ENCODE peak calls at places on chromosomes 3 and 15, in seven cellular contexts. One of them, this sample, is unnamed. For H3K36me3, the result is how much of the 10 kb centered on the place peaks cover.

GRCh38 chr3:19348929-19349564 is 200.7 kb downstream of the KCNH8 start:
- DNase-seq in esophagus squamous epithelium: no peak
- DNase-seq in ascending aorta: no peak
- DNase-seq in heart left ventricle: no peak
- DNase-seq in heart right ventricle: no peak
- DNase-seq in GM23338: peak
- DNase-seq in right lobe of liver: no peak
- DNase-seq in this sample: no peak

GRCh38 chr3:78846688-78847087 is 921.1 kb downstream of the ROBO1 start:
- DNase-seq in esophagus squamous epithelium: no peak
- DNase-seq in ascending aorta: no peak
- DNase-seq in heart left ventricle: no peak
- DNase-seq in right lobe of liver: no peak
- DNase-seq in GM23338: no peak
- DNase-seq in heart right ventricle: no peak
- DNase-seq in this sample: peak

GRCh38 chr3:65669163-65669875 is 369.4 kb downstream of the MAGI1 start:
- DNase-seq in ascending aorta: no peak
- DNase-seq in right lobe of liver: no peak
- DNase-seq in heart left ventricle: no peak
- DNase-seq in heart right ventricle: no peak
- DNase-seq in GM23338: no peak
- DNase-seq in esophagus squamous epithelium: no peak
- DNase-seq in this sample: no peak

GRCh38 chr3:110774496-110775265 is 296.9 kb upstream of the NECTIN3 start:
- DNase-seq in heart right ventricle: no peak
- DNase-seq in GM23338: no peak
- DNase-seq in heart left ventricle: no peak
- DNase-seq in ascending aorta: no peak
- DNase-seq in right lobe of liver: no peak
- DNase-seq in esophagus squamous epithelium: no peak
- DNase-seq in this sample: no peak

GRCh38 chr3:174863488-174863887 is 4.4 kb downstream of the NAALADL2 start:
- DNase-seq in GM23338: no peak
- DNase-seq in heart left ventricle: no peak
- DNase-seq in esophagus squamous epithelium: no peak
- DNase-seq in heart right ventricle: no peak
- DNase-seq in right lobe of liver: no peak
- DNase-seq in ascending aorta: no peak
- DNase-seq in this sample: no peak

GRCh38 chr15:85035980-85036379 is 54.3 kb downstream of the PDE8A start:
- DNase-seq in esophagus squamous epithelium: no peak
- DNase-seq in right lobe of liver: no peak
- DNase-seq in heart left ventricle: no peak
- DNase-seq in GM23338: peak
- DNase-seq in ascending aorta: no peak
- DNase-seq in heart right ventricle: no peak
- DNase-seq in this sample: peak

GRCh38 chr15:94306700-94307650 is 75.6 kb downstream of the MCTP2 start:
- DNase-seq in right lobe of liver: no peak
- DNase-seq in esophagus squamous epithelium: no peak
- DNase-seq in heart right ventricle: no peak
- DNase-seq in GM23338: no peak
- DNase-seq in heart left ventricle: no peak
- DNase-seq in ascending aorta: no peak
- DNase-seq in this sample: no peak

GRCh38 chr3:50436063-50436674 is 67.3 kb downstream of the CACNA2D2 start:
- DNase-seq in heart left ventricle: peak
- DNase-seq in esophagus squamous epithelium: no peak
- DNase-seq in ascending aorta: no peak
- DNase-seq in right lobe of liver: peak
- DNase-seq in GM23338: peak
- DNase-seq in heart right ventricle: peak
- DNase-seq in this sample: peak

GRCh38 chr15:58528197-58528870 is 96.5 kb downstream of the LIPC start:
- DNase-seq in GM23338: no peak
- DNase-seq in right lobe of liver: no peak
- DNase-seq in esophagus squamous epithelium: no peak
- DNase-seq in ascending aorta: no peak
- DNase-seq in heart left ventricle: no peak
- DNase-seq in heart right ventricle: no peak
- DNase-seq in this sample: no peak

GRCh38 chr15:63506537-63507035 is 2.2 kb downstream of the USP3 start:
- DNase-seq in ascending aorta: no peak
- DNase-seq in esophagus squamous epithelium: no peak
- DNase-seq in heart right ventricle: no peak
- DNase-seq in GM23338: no peak
- DNase-seq in heart left ventricle: no peak
- DNase-seq in right lobe of liver: no peak
- DNase-seq in this sample: no peak

GRCh38 chr15:78446551-78446950 is 8.5 kb downstream of the IREB2 start:
- DNase-seq in heart right ventricle: no peak
- DNase-seq in GM23338: no peak
- DNase-seq in right lobe of liver: no peak
- DNase-seq in ascending aorta: no peak
- DNase-seq in esophagus squamous epithelium: no peak
- DNase-seq in heart left ventricle: no peak
- DNase-seq in this sample: no peak
- H3K36me3 ChIP-seq in heart right ventricle: under half
- H3K36me3 ChIP-seq in GM23338: under half
- H3K36me3 ChIP-seq in right lobe of liver: under half
- H3K36me3 ChIP-seq in ascending aorta: under half
- H3K36me3 ChIP-seq in esophagus squamous epithelium: half or more
- H3K36me3 ChIP-seq in heart left ventricle: half or more
- H3K36me3 ChIP-seq in this sample: half or more

DNA sequence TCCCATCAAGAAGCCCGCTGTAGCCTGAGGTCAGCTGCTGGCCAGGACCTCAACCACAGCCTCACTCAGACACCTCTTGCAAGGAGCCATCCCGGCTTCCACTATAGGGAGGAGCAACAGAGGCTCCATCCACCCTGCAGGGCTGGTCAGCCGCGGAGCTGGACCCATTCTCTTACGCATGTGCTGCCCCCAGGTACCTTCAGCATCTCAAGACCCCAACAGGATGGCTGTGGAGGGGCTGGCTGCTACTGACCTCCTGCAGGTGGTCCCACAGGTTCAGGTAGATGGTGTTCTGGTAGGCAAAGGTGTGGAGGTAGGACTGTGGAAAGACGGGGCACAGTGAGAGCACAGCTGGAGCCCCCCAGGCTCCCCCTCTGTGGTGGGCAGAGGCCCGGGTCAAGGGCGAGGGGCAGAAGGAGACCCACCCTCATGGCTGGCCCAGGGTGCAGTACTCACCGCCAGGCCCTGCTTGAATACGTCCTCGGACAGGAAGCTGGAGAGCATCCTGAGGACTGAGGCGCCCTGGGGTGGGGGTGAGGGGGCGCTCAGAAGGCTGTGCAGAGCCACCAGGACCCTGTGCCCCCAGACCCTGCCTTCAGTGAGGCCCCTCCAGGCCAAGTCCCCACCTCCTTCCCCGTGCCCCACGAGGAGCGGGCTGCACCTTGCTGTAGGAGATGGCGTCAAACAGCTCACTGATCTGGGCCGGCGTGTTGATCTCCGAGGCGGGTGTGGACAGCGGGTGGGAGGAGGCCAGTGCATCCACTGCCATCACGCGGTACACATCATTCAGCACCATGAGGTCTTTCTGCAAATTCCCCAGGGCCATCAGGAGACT is 11.4 kb downstream of the ANPEP start:
- DNase-seq in heart right ventricle: no peak
- DNase-seq in GM23338: no peak
- DNase-seq in heart left ventricle: no peak
- DNase-seq in ascending aorta: no peak
- DNase-seq in esophagus squamous epithelium: no peak
- DNase-seq in right lobe of liver: no peak
- DNase-seq in this sample: no peak
- H3K36me3 ChIP-seq in heart right ventricle: under half
- H3K36me3 ChIP-seq in GM23338: under half
- H3K36me3 ChIP-seq in heart left ventricle: half or more
- H3K36me3 ChIP-seq in ascending aorta: under half
- H3K36me3 ChIP-seq in esophagus squamous epithelium: under half
- H3K36me3 ChIP-seq in right lobe of liver: under half
- H3K36me3 ChIP-seq in this sample: under half

GRCh38 chr15:77481670-77482069 is 61.0 kb downstream of the HMG20A start:
- DNase-seq in right lobe of liver: no peak
- DNase-seq in heart left ventricle: no peak
- DNase-seq in esophagus squamous epithelium: no peak
- DNase-seq in GM23338: no peak
- DNase-seq in heart right ventricle: no peak
- DNase-seq in ascending aorta: no peak
- DNase-seq in this sample: no peak
- H3K36me3 ChIP-seq in right lobe of liver: under half
- H3K36me3 ChIP-seq in heart left ventricle: half or more
- H3K36me3 ChIP-seq in esophagus squamous epithelium: half or more
- H3K36me3 ChIP-seq in GM23338: under half
- H3K36me3 ChIP-seq in heart right ventricle: under half
- H3K36me3 ChIP-seq in ascending aorta: under half
- H3K36me3 ChIP-seq in this sample: under half

GRCh38 chr3:183268361-183268760 is 15.3 kb downstream of the B3GNT5 start:
- DNase-seq in ascending aorta: no peak
- DNase-seq in heart right ventricle: no peak
- DNase-seq in right lobe of liver: no peak
- DNase-seq in esophagus squamous epithelium: no peak
- DNase-seq in GM23338: peak
- DNase-seq in heart left ventricle: no peak
- DNase-seq in this sample: no peak

GRCh38 chr3:183272142-183272541 is 19.1 kb downstream of the B3GNT5 start:
- DNase-seq in right lobe of liver: no peak
- DNase-seq in GM23338: no peak
- DNase-seq in esophagus squamous epithelium: no peak
- DNase-seq in heart right ventricle: no peak
- DNase-seq in ascending aorta: no peak
- DNase-seq in heart left ventricle: no peak
- DNase-seq in this sample: peak

GRCh38 chr3:183269345-183269744 is 16.3 kb downstream of the B3GNT5 start:
- DNase-seq in esophagus squamous epithelium: no peak
- DNase-seq in heart right ventricle: no peak
- DNase-seq in heart left ventricle: no peak
- DNase-seq in ascending aorta: no peak
- DNase-seq in GM23338: no peak
- DNase-seq in right lobe of liver: no peak
- DNase-seq in this sample: no peak

GRCh38 chr3:183272792-183273191 is 19.7 kb downstream of the B3GNT5 start:
- DNase-seq in GM23338: no peak
- DNase-seq in esophagus squamous epithelium: no peak
- DNase-seq in right lobe of liver: no peak
- DNase-seq in heart left ventricle: no peak
- DNase-seq in heart right ventricle: no peak
- DNase-seq in ascending aorta: no peak
- DNase-seq in this sample: no peak

DNA sequence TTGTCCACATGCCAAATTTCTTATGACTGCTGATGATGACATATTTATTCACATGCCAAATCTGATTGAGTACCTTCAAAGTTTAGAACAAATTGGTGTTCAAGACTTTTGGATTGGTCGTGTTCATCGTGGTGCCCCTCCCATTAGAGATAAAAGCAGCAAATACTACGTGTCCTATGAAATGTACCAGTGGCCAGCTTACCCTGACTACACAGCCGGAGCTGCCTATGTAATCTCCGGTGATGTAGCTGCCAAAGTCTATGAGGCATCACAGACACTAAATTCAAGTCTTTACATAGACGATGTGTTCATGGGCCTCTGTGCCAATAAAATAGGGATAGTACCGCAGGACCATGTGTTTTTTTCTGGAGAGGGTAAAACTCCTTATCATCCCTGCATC is 17.3 kb downstream of the B3GNT5 start:
- DNase-seq in esophagus squamous epithelium: no peak
- DNase-seq in heart left ventricle: no peak
- DNase-seq in ascending aorta: no peak
- DNase-seq in heart right ventricle: no peak
- DNase-seq in right lobe of liver: no peak
- DNase-seq in GM23338: no peak
- DNase-seq in this sample: no peak
- H3K36me3 ChIP-seq in esophagus squamous epithelium: under half
- H3K36me3 ChIP-seq in heart left ventricle: under half
- H3K36me3 ChIP-seq in ascending aorta: under half
- H3K36me3 ChIP-seq in heart right ventricle: under half
- H3K36me3 ChIP-seq in right lobe of liver: under half
- H3K36me3 ChIP-seq in GM23338: under half
- H3K36me3 ChIP-seq in this sample: under half

GRCh38 chr15:65909831-65910230 is 40.5 kb downstream of the RAB11A start:
- DNase-seq in heart left ventricle: no peak
- DNase-seq in right lobe of liver: no peak
- DNase-seq in heart right ventricle: no peak
- DNase-seq in GM23338: no peak
- DNase-seq in ascending aorta: no peak
- DNase-seq in esophagus squamous epithelium: no peak
- DNase-seq in this sample: no peak
- H3K36me3 ChIP-seq in heart left ventricle: half or more
- H3K36me3 ChIP-seq in right lobe of liver: under half
- H3K36me3 ChIP-seq in heart right ventricle: under half
- H3K36me3 ChIP-seq in GM23338: under half
- H3K36me3 ChIP-seq in ascending aorta: under half
- H3K36me3 ChIP-seq in esophagus squamous epithelium: half or more
- H3K36me3 ChIP-seq in this sample: under half

GRCh38 chr3:180979949-180980348 is 9.6 kb downstream of the DNAJC19 start:
- DNase-seq in GM23338: no peak
- DNase-seq in heart right ventricle: no peak
- DNase-seq in heart left ventricle: no peak
- DNase-seq in ascending aorta: no peak
- DNase-seq in esophagus squamous epithelium: no peak
- DNase-seq in right lobe of liver: no peak
- DNase-seq in this sample: no peak
- H3K36me3 ChIP-seq in GM23338: under half
- H3K36me3 ChIP-seq in heart right ventricle: under half
- H3K36me3 ChIP-seq in heart left ventricle: half or more
- H3K36me3 ChIP-seq in ascending aorta: under half
- H3K36me3 ChIP-seq in esophagus squamous epithelium: half or more
- H3K36me3 ChIP-seq in right lobe of liver: under half
- H3K36me3 ChIP-seq in this sample: under half

This sample was measured in SJCRH30.